ENCODE peak calls at places on chromosomes 3 and 15, in ten cellular contexts. One of them, this sample, is unnamed.

GRCh38 chr3:10515884-10516495 is 10.6 kb upstream of the ATP2B2 start:
- DNase-seq in hepatocyte: no peak
- DNase-seq in Karpas-422: peak; percentile 54
- DNase-seq in PC-3: peak; percentile 27
- DNase-seq in MM.1S: no peak
- DNase-seq in GM23338: peak; percentile 34
- DNase-seq in HCT116: no peak
- DNase-seq in OCI-LY7: no peak
- DNase-seq in PC-9: no peak
- DNase-seq in SK-N-SH: no peak
- DNase-seq in this sample: no peak

GRCh38 chr3:18847583-18848197 is 300.6 kb upstream of the KCNH8 start:
- DNase-seq in hepatocyte: no peak
- DNase-seq in Karpas-422: peak; percentile 71
- DNase-seq in PC-3: peak; percentile 62
- DNase-seq in MM.1S: peak; percentile 43
- DNase-seq in GM23338: peak; percentile 60
- DNase-seq in HCT116: peak; percentile 6
- DNase-seq in OCI-LY7: peak; percentile 59
- DNase-seq in PC-9: no peak
- DNase-seq in SK-N-SH: peak; percentile 6
- DNase-seq in this sample: no peak

GRCh38 chr3:56076746-56077145 is 391.5 kb downstream of the ERC2 start:
- DNase-seq in hepatocyte: no peak
- DNase-seq in Karpas-422: no peak
- DNase-seq in PC-3: no peak
- DNase-seq in MM.1S: no peak
- DNase-seq in GM23338: no peak
- DNase-seq in HCT116: no peak
- DNase-seq in OCI-LY7: no peak
- DNase-seq in PC-9: no peak
- DNase-seq in SK-N-SH: no peak
- DNase-seq in this sample: no peak

GRCh38 chr3:72567976-72568560 is 280.2 kb downstream of the SHQ1 start:
- DNase-seq in hepatocyte: no peak
- DNase-seq in Karpas-422: no peak
- DNase-seq in PC-3: no peak
- DNase-seq in MM.1S: no peak
- DNase-seq in GM23338: no peak
- DNase-seq in HCT116: no peak
- DNase-seq in OCI-LY7: no peak
- DNase-seq in PC-9: no peak
- DNase-seq in SK-N-SH: no peak
- DNase-seq in this sample: no peak

GRCh38 chr3:69869643-69870042 is 129.9 kb upstream of the SAMMSON start:
- DNase-seq in hepatocyte: peak; percentile 11
- DNase-seq in Karpas-422: no peak
- DNase-seq in PC-3: no peak
- DNase-seq in MM.1S: no peak
- DNase-seq in GM23338: no peak
- DNase-seq in HCT116: no peak
- DNase-seq in OCI-LY7: no peak
- DNase-seq in PC-9: no peak
- DNase-seq in SK-N-SH: no peak
- DNase-seq in this sample: peak; percentile 16

GRCh38 chr3:129417354-129417753 is 11.1 kb downstream of the EFCAB12 start:
- DNase-seq in hepatocyte: no peak
- DNase-seq in Karpas-422: no peak
- DNase-seq in PC-3: no peak
- DNase-seq in MM.1S: no peak
- DNase-seq in GM23338: no peak
- DNase-seq in HCT116: no peak
- DNase-seq in OCI-LY7: no peak
- DNase-seq in PC-9: no peak
- DNase-seq in SK-N-SH: no peak
- DNase-seq in this sample: peak; percentile 12

GRCh38 chr15:74291101-74292071 is 55.3 kb downstream of the CCDC33 start:
- DNase-seq in hepatocyte: peak; percentile 91
- DNase-seq in Karpas-422: peak; percentile 94
- DNase-seq in PC-3: peak; percentile 67
- DNase-seq in MM.1S: peak; percentile 75
- DNase-seq in GM23338: peak; percentile 98
- DNase-seq in HCT116: peak; percentile 13
- DNase-seq in OCI-LY7: peak; percentile 69
- DNase-seq in PC-9: peak; percentile 74
- DNase-seq in SK-N-SH: peak; percentile 85
- DNase-seq in this sample: peak; percentile 84

GRCh38 chr3:109731639-109732473 is 394.5 kb upstream of the DPPA4 start:
- DNase-seq in hepatocyte: peak; percentile 77
- DNase-seq in Karpas-422: peak; percentile 81
- DNase-seq in PC-3: peak; percentile 84
- DNase-seq in MM.1S: peak; percentile 69
- DNase-seq in GM23338: peak; percentile 74
- DNase-seq in HCT116: peak; percentile 29
- DNase-seq in OCI-LY7: peak; percentile 41
- DNase-seq in PC-9: peak; percentile 32
- DNase-seq in SK-N-SH: peak; percentile 31
- DNase-seq in this sample: peak; percentile 65

GRCh38 chr3:37457392-37458065 is 283.1 kb upstream of the LRRFIP2 start:
- DNase-seq in hepatocyte: no peak
- DNase-seq in Karpas-422: peak; percentile 53
- DNase-seq in PC-3: no peak
- DNase-seq in MM.1S: no peak
- DNase-seq in GM23338: peak; percentile 31
- DNase-seq in HCT116: no peak
- DNase-seq in OCI-LY7: no peak
- DNase-seq in PC-9: no peak
- DNase-seq in SK-N-SH: no peak
- DNase-seq in this sample: peak; percentile 21

GRCh38 chr3:77191640-77192039 is 151.7 kb downstream of the ROBO2 start:
- DNase-seq in hepatocyte: no peak
- DNase-seq in Karpas-422: no peak
- DNase-seq in PC-3: no peak
- DNase-seq in MM.1S: no peak
- DNase-seq in GM23338: no peak
- DNase-seq in HCT116: no peak
- DNase-seq in OCI-LY7: no peak
- DNase-seq in PC-9: no peak
- DNase-seq in SK-N-SH: no peak
- DNase-seq in this sample: no peak

GRCh38 chr3:133293397-133294107 is 106.3 kb upstream of the BFSP2 start:
- DNase-seq in hepatocyte: no peak
- DNase-seq in Karpas-422: no peak
- DNase-seq in PC-3: no peak
- DNase-seq in MM.1S: no peak
- DNase-seq in GM23338: no peak
- DNase-seq in HCT116: no peak
- DNase-seq in OCI-LY7: no peak
- DNase-seq in PC-9: no peak
- DNase-seq in SK-N-SH: peak; percentile 31
- DNase-seq in this sample: no peak

GRCh38 chr3:120404876-120405275 is 45.9 kb downstream of the FSTL1 start:
- DNase-seq in hepatocyte: no peak
- DNase-seq in Karpas-422: no peak
- DNase-seq in PC-3: no peak
- DNase-seq in MM.1S: no peak
- DNase-seq in GM23338: no peak
- DNase-seq in HCT116: no peak
- DNase-seq in OCI-LY7: no peak
- DNase-seq in PC-9: no peak
- DNase-seq in SK-N-SH: no peak
- DNase-seq in this sample: peak; percentile 60

GRCh38 chr15:78716651-78717050 is 75.6 kb upstream of the CHRNB4 start:
- DNase-seq in hepatocyte: no peak
- DNase-seq in Karpas-422: no peak
- DNase-seq in PC-3: no peak
- DNase-seq in MM.1S: no peak
- DNase-seq in GM23338: no peak
- DNase-seq in HCT116: no peak
- DNase-seq in OCI-LY7: no peak
- DNase-seq in PC-9: no peak
- DNase-seq in SK-N-SH: no peak
- DNase-seq in this sample: peak; percentile 23

GRCh38 chr3:196268270-196269163 is 19.0 kb downstream of the PCYT1A start:
- DNase-seq in hepatocyte: no peak
- DNase-seq in Karpas-422: peak; percentile 51
- DNase-seq in PC-3: peak; percentile 91
- DNase-seq in MM.1S: no peak
- DNase-seq in GM23338: peak; percentile 48
- DNase-seq in HCT116: no peak
- DNase-seq in OCI-LY7: no peak
- DNase-seq in PC-9: peak; percentile 65
- DNase-seq in SK-N-SH: no peak
- DNase-seq in this sample: peak; percentile 86

GRCh38 chr3:10804183-10804648 is 11.8 kb upstream of the SLC6A11 start:
- DNase-seq in hepatocyte: peak; percentile 52
- DNase-seq in Karpas-422: no peak
- DNase-seq in PC-3: peak; percentile 99
- DNase-seq in MM.1S: no peak
- DNase-seq in GM23338: no peak
- DNase-seq in HCT116: peak; percentile 36
- DNase-seq in OCI-LY7: no peak
- DNase-seq in PC-9: peak; percentile 24
- DNase-seq in SK-N-SH: no peak
- DNase-seq in this sample: no peak

GRCh38 chr15:60907233-60907947 is 321.7 kb downstream of the RORA start:
- DNase-seq in hepatocyte: no peak
- DNase-seq in Karpas-422: no peak
- DNase-seq in PC-3: no peak
- DNase-seq in MM.1S: no peak
- DNase-seq in GM23338: no peak
- DNase-seq in HCT116: no peak
- DNase-seq in OCI-LY7: no peak
- DNase-seq in PC-9: no peak
- DNase-seq in SK-N-SH: no peak
- DNase-seq in this sample: no peak
- H3K9me2 ChIP-seq in hepatocyte: no peaks in the 10 kb centered on the region
- H3K9me2 ChIP-seq in Karpas-422: no peaks in the 10 kb centered on the region
- H3K9me2 ChIP-seq in PC-3: no peaks in the 10 kb centered on the region
- H3K9me2 ChIP-seq in MM.1S: no peaks in the 10 kb centered on the region
- H3K9me2 ChIP-seq in GM23338: no peaks in the 10 kb centered on the region
- H3K9me2 ChIP-seq in HCT116: no peaks in the 10 kb centered on the region
- H3K9me2 ChIP-seq in OCI-LY7: no peaks in the 10 kb centered on the region
- H3K9me2 ChIP-seq in PC-9: no peaks in the 10 kb centered on the region
- H3K9me2 ChIP-seq in SK-N-SH: no peaks in the 10 kb centered on the region
- H3K9me2 ChIP-seq in this sample: no peaks in the 10 kb centered on the region

GRCh38 chr3:175764722-175765121 is 905.6 kb downstream of the NAALADL2 start:
- DNase-seq in hepatocyte: no peak
- DNase-seq in Karpas-422: no peak
- DNase-seq in PC-3: no peak
- DNase-seq in MM.1S: no peak
- DNase-seq in GM23338: no peak
- DNase-seq in HCT116: no peak
- DNase-seq in OCI-LY7: no peak
- DNase-seq in PC-9: no peak
- DNase-seq in SK-N-SH: no peak
- DNase-seq in this sample: no peak
- H3K9me2 ChIP-seq in hepatocyte: no peaks in the 10 kb centered on the region
- H3K9me2 ChIP-seq in Karpas-422: no peaks in the 10 kb centered on the region
- H3K9me2 ChIP-seq in PC-3: no peaks in the 10 kb centered on the region
- H3K9me2 ChIP-seq in MM.1S: no peaks in the 10 kb centered on the region
- H3K9me2 ChIP-seq in GM23338: peaks cover 6% of the 10 kb centered on the region
- H3K9me2 ChIP-seq in HCT116: no peaks in the 10 kb centered on the region
- H3K9me2 ChIP-seq in OCI-LY7: no peaks in the 10 kb centered on the region
- H3K9me2 ChIP-seq in PC-9: no peaks in the 10 kb centered on the region
- H3K9me2 ChIP-seq in SK-N-SH: no peaks in the 10 kb centered on the region
- H3K9me2 ChIP-seq in this sample: no peaks in the 10 kb centered on the region

DNA sequence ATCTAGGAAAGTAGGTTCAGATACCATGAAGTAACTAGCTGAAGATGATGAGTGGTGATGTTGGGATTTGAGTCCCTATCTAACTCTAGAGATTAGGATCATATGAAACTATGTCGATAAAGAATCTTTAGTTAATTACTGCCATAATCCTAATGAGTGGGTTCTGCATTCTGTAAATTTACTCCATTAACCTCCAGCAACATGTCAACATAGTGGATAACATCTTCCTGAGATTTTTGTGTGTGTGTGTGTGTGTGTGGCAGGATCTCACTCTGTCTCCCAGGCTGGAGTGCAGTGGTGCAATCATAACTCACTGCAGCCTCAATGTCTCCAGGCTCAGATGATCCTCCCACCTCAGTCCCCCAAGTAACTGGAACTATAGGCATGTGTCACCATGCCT is 272.9 kb upstream of the DPH6 start:
- DNase-seq in hepatocyte: no peak
- DNase-seq in Karpas-422: no peak
- DNase-seq in PC-3: no peak
- DNase-seq in MM.1S: no peak
- DNase-seq in GM23338: no peak
- DNase-seq in HCT116: no peak
- DNase-seq in OCI-LY7: no peak
- DNase-seq in PC-9: no peak
- DNase-seq in SK-N-SH: no peak
- DNase-seq in this sample: no peak
- H3K9me2 ChIP-seq in hepatocyte: no peaks in the 10 kb centered on the region
- H3K9me2 ChIP-seq in Karpas-422: no peaks in the 10 kb centered on the region
- H3K9me2 ChIP-seq in PC-3: no peaks in the 10 kb centered on the region
- H3K9me2 ChIP-seq in MM.1S: no peaks in the 10 kb centered on the region
- H3K9me2 ChIP-seq in GM23338: no peaks in the 10 kb centered on the region
- H3K9me2 ChIP-seq in HCT116: no peaks in the 10 kb centered on the region
- H3K9me2 ChIP-seq in OCI-LY7: no peaks in the 10 kb centered on the region
- H3K9me2 ChIP-seq in PC-9: no peaks in the 10 kb centered on the region
- H3K9me2 ChIP-seq in SK-N-SH: no peaks in the 10 kb centered on the region
- H3K9me2 ChIP-seq in this sample: no peaks in the 10 kb centered on the region

GRCh38 chr3:50502584-50503423 is 630 bp downstream of the CACNA2D2 start:
- DNase-seq in hepatocyte: peak; percentile 17
- DNase-seq in Karpas-422: no peak
- DNase-seq in PC-3: no peak
- DNase-seq in MM.1S: no peak
- DNase-seq in GM23338: peak; percentile 70
- DNase-seq in HCT116: no peak
- DNase-seq in OCI-LY7: no peak
- DNase-seq in PC-9: no peak
- DNase-seq in SK-N-SH: peak; percentile 82
- DNase-seq in this sample: peak; percentile 9

GRCh38 chr3:50503947-50504346 is 513 bp upstream of the CACNA2D2 start:
- DNase-seq in hepatocyte: no peak
- DNase-seq in Karpas-422: no peak
- DNase-seq in PC-3: no peak
- DNase-seq in MM.1S: no peak
- DNase-seq in GM23338: peak; percentile 49
- DNase-seq in HCT116: no peak
- DNase-seq in OCI-LY7: no peak
- DNase-seq in PC-9: no peak
- DNase-seq in SK-N-SH: no peak
- DNase-seq in this sample: no peak

GRCh38 chr3:50502225-50502583 is 1.2 kb downstream of the CACNA2D2 start:
- DNase-seq in hepatocyte: no peak
- DNase-seq in Karpas-422: no peak
- DNase-seq in PC-3: no peak
- DNase-seq in MM.1S: no peak
- DNase-seq in GM23338: no peak
- DNase-seq in HCT116: no peak
- DNase-seq in OCI-LY7: no peak
- DNase-seq in PC-9: no peak
- DNase-seq in SK-N-SH: peak; percentile 76
- DNase-seq in this sample: no peak

GRCh38 chr3:50504681-50505080 is 1.2 kb upstream of the CACNA2D2 start:
- DNase-seq in hepatocyte: no peak
- DNase-seq in Karpas-422: no peak
- DNase-seq in PC-3: no peak
- DNase-seq in MM.1S: no peak
- DNase-seq in GM23338: no peak
- DNase-seq in HCT116: no peak
- DNase-seq in OCI-LY7: no peak
- DNase-seq in PC-9: no peak
- DNase-seq in SK-N-SH: no peak
- DNase-seq in this sample: no peak

GRCh38 chr3:50503504-50503903 is at the start of gene CACNA2D2:
- DNase-seq in hepatocyte: peak; percentile 80
- DNase-seq in Karpas-422: no peak
- DNase-seq in PC-3: peak; percentile 54
- DNase-seq in MM.1S: peak; percentile 37
- DNase-seq in GM23338: peak; percentile 77
- DNase-seq in HCT116: peak; percentile 15
- DNase-seq in OCI-LY7: no peak
- DNase-seq in PC-9: peak; percentile 47
- DNase-seq in SK-N-SH: peak; percentile 96
- DNase-seq in this sample: peak; percentile 38
- H3K9me2 ChIP-seq in hepatocyte: no peaks in the 10 kb centered on the region
- H3K9me2 ChIP-seq in Karpas-422: no peaks in the 10 kb centered on the region
- H3K9me2 ChIP-seq in PC-3: no peaks in the 10 kb centered on the region
- H3K9me2 ChIP-seq in MM.1S: no peaks in the 10 kb centered on the region
- H3K9me2 ChIP-seq in GM23338: no peaks in the 10 kb centered on the region
- H3K9me2 ChIP-seq in HCT116: no peaks in the 10 kb centered on the region
- H3K9me2 ChIP-seq in OCI-LY7: no peaks in the 10 kb centered on the region
- H3K9me2 ChIP-seq in PC-9: no peaks in the 10 kb centered on the region
- H3K9me2 ChIP-seq in SK-N-SH: no peaks in the 10 kb centered on the region
- H3K9me2 ChIP-seq in this sample: no peaks in the 10 kb centered on the region

This sample was measured in GM23248.